ENCODE peak calls at places on chromosomes 13 and 19, in four cellular contexts. B is AG08395, P is hippocampal formation, I is DMS53. M is an unnamed sample.

GRCh38 chr19:38697197-38697596 is 47.1 kb downstream of the CAPN12 start:
- DNase-seq in B (no peak), P (no peak), I (no peak), M (no peak)

GRCh38 chr19:18160792-18161690 is 8.1 kb downstream of the PIK3R2 start:
- DNase-seq in B (peak; percentile 93), P (peak; percentile 26), I (peak; percentile 87), M (no peak)

GRCh38 chr19:15253513-15253912 is 21.3 kb upstream of the EPHX3 start:
- DNase-seq in B (no peak), P (no peak), I (no peak), M (no peak)

GRCh38 chr13:43782686-43783085 is 4.1 kb downstream of the ENOX1 start:
- DNase-seq in B (no peak), P (no peak), I (peak; percentile 75), M (no peak)

GRCh38 chr19:35856546-35857149 is at the start of gene KIRREL2:
- DNase-seq in B (no peak), P (no peak), I (peak; percentile 63), M (no peak)

GRCh38 chr19:7417671-7418324 is 69.1 kb downstream of the ARHGEF18 start:
- DNase-seq in B (peak; percentile 36), P (no peak), I (no peak), M (no peak)

GRCh38 chr19:45112111-45112827 is 19.3 kb downstream of the PPP1R37 start:
- DNase-seq in B (no peak), P (no peak), I (no peak), M (no peak)

GRCh38 chr13:73657821-73658540 is 476.2 kb downstream of the KLF12 start:
- DNase-seq in B (peak; percentile 4), P (peak; percentile 76), I (no peak), M (peak; percentile 59)

GRCh38 chr13:69108486-69108885 is 999.1 kb upstream of the ATXN8OS start:
- DNase-seq in B (no peak), P (no peak), I (no peak), M (no peak)

GRCh38 chr19:38977445-38978314 is 2.1 kb upstream of the FBXO17 start:
- DNase-seq in B (no peak), P (no peak), I (no peak), M (no peak)

GRCh38 chr13:72506706-72507105 is 220.7 kb downstream of the MZT1 start:
- DNase-seq in B (no peak), P (no peak), I (no peak), M (no peak)

GRCh38 chr13:75993823-75994222 is 357.7 kb downstream of the LMO7 start:
- DNase-seq in B (no peak), P (no peak), I (peak; percentile 21), M (no peak)

GRCh38 chr13:51303063-51303552 is 36.4 kb upstream of the SERPINE3 start:
- DNase-seq in B (no peak), P (no peak), I (no peak), M (no peak)

GRCh38 chr13:22235285-22235949 is 564.5 kb downstream of the FGF9 start:
- DNase-seq in B (peak; percentile 25), P (no peak), I (no peak), M (no peak)

GRCh38 chr19:41136636-41137035 is 22.4 kb downstream of the CYP2F1 start:
- DNase-seq in B (no peak), P (no peak), I (no peak), M (no peak)

GRCh38 chr13:114077938-114078335 is 54.5 kb downstream of the RASA3 start:
- DNase-seq in B (peak; percentile 91), P (no peak), I (peak; percentile 38), M (no peak)

GRCh38 chr13:34654682-34655081 is 287.4 kb upstream of the NBEA start:
- DNase-seq in B (peak; percentile 27), P (no peak), I (no peak), M (no peak)

GRCh38 chr19:3028305-3029069 is 593 bp downstream of the TLE2 start:
- DNase-seq in B (no peak), P (no peak), I (peak; percentile 56), M (no peak)

GRCh38 chr19:24033308-24033961 is 53.6 kb upstream of the ZNF254 start:
- DNase-seq in B (peak; percentile 98), P (peak; percentile 80), I (peak; percentile 95), M (peak; percentile 91)

GRCh38 chr19:13032837-13033236 is 37.6 kb downstream of the NFIX start:
- DNase-seq in B (no peak), P (no peak), I (no peak), M (no peak)

GRCh38 chr19:53873451-53874383 is 6.0 kb downstream of the MYADM start:
- DNase-seq in B (no peak), P (no peak), I (no peak), M (no peak)

GRCh38 chr13:33232883-33233282 is 52.7 kb downstream of the STARD13 start:
- DNase-seq in B (no peak), P (no peak), I (no peak), M (no peak)

GRCh38 chr19:41367848-41368301 is 3.9 kb upstream of the B9D2 start:
- DNase-seq in B (peak; percentile 67), P (no peak), I (no peak), M (peak; percentile 78)

GRCh38 chr19:3554254-3555083 is 2.9 kb downstream of the MFSD12 start:
- DNase-seq in B (no peak), P (no peak), I (no peak), M (no peak)

GRCh38 chr13:60691268-60691667 is 294.2 kb downstream of the TDRD3 start:
- DNase-seq in B (no peak), P (no peak), I (no peak), M (no peak)

GRCh38 chr19:1407662-1408299 is 395 bp downstream of the DAZAP1 start:
- DNase-seq in B (peak; percentile 47), P (no peak), I (no peak), M (no peak)

GRCh38 chr13:48156466-48156865 is 61.6 kb upstream of the MED4 start:
- DNase-seq in B (no peak), P (no peak), I (peak; percentile 27), M (no peak)

GRCh38 chr13:114314074-114314912 is at the start of gene CHAMP1:
- DNase-seq in B (peak; percentile 97), P (peak; percentile 87), I (peak; percentile 92), M (peak; percentile 92)

GRCh38 chr19:32581704-32582164 is 744 bp downstream of the PDCD5 start:
- DNase-seq in B (peak; percentile 11), P (peak; percentile 7), I (peak; percentile 42), M (no peak)

GRCh38 chr13:75359266-75359665 is 122.7 kb downstream of the TBC1D4 start:
- DNase-seq in B (peak; percentile 86), P (no peak), I (no peak), M (peak; percentile 75)

GRCh38 chr13:95987841-95988240 is 65.4 kb downstream of the UGGT2 start:
- DNase-seq in B (no peak), P (no peak), I (no peak), M (no peak)

GRCh38 chr19:35859414-35859813 is 2.7 kb downstream of the KIRREL2 start:
- DNase-seq in B (no peak), P (no peak), I (no peak), M (no peak)